ENCODE peak calls at places on chromosomes 13 and 19, in nine cellular contexts. One of them, this sample, is unnamed.

GRCh38 chr13:73096173-73097117 is 37.6 kb downstream of the KLF5 start:
- DNase-seq in IMR-90: peak
- DNase-seq in tibial nerve: no peak
- DNase-seq in endothelial cell of umbilical vein: no peak
- DNase-seq in transverse colon: no peak
- DNase-seq in esophagus squamous epithelium: no peak
- DNase-seq in uterus: no peak
- DNase-seq in breast epithelium: no peak
- DNase-seq in stomach: no peak
- DNase-seq in this sample: peak

GRCh38 chr19:47608908-47609879 is at the start of gene BICRA:
- DNase-seq in IMR-90: peak
- DNase-seq in tibial nerve: peak
- DNase-seq in endothelial cell of umbilical vein: peak
- DNase-seq in transverse colon: peak
- DNase-seq in esophagus squamous epithelium: peak
- DNase-seq in uterus: peak
- DNase-seq in breast epithelium: peak
- DNase-seq in stomach: peak
- DNase-seq in this sample: peak

GRCh38 chr19:48152552-48152951 is 17.6 kb downstream of the LIG1 start:
- DNase-seq in IMR-90: peak
- DNase-seq in tibial nerve: peak
- DNase-seq in endothelial cell of umbilical vein: peak
- DNase-seq in transverse colon: peak
- DNase-seq in esophagus squamous epithelium: no peak
- DNase-seq in uterus: peak
- DNase-seq in breast epithelium: peak
- DNase-seq in stomach: peak
- DNase-seq in this sample: peak

GRCh38 chr13:42525035-42525504 is 48.9 kb upstream of the TNFSF11 start:
- DNase-seq in IMR-90: no peak
- DNase-seq in tibial nerve: no peak
- DNase-seq in endothelial cell of umbilical vein: peak
- DNase-seq in transverse colon: no peak
- DNase-seq in esophagus squamous epithelium: no peak
- DNase-seq in uterus: no peak
- DNase-seq in breast epithelium: no peak
- DNase-seq in stomach: no peak
- DNase-seq in this sample: no peak

GRCh38 chr13:44930907-44931676 is 58.2 kb downstream of the NUFIP1 start:
- DNase-seq in IMR-90: no peak
- DNase-seq in tibial nerve: no peak
- DNase-seq in endothelial cell of umbilical vein: no peak
- DNase-seq in transverse colon: no peak
- DNase-seq in esophagus squamous epithelium: no peak
- DNase-seq in uterus: no peak
- DNase-seq in breast epithelium: no peak
- DNase-seq in stomach: no peak
- DNase-seq in this sample: no peak

GRCh38 chr13:50485979-50486935 is 357.2 kb downstream of the DLEU7 start:
- DNase-seq in IMR-90: peak
- DNase-seq in tibial nerve: no peak
- DNase-seq in endothelial cell of umbilical vein: no peak
- DNase-seq in transverse colon: no peak
- DNase-seq in esophagus squamous epithelium: no peak
- DNase-seq in uterus: no peak
- DNase-seq in breast epithelium: no peak
- DNase-seq in stomach: no peak
- DNase-seq in this sample: no peak

GRCh38 chr13:73450583-73450982 is 391.8 kb downstream of the KLF5 start:
- DNase-seq in IMR-90: peak
- DNase-seq in tibial nerve: peak
- DNase-seq in endothelial cell of umbilical vein: no peak
- DNase-seq in transverse colon: no peak
- DNase-seq in esophagus squamous epithelium: no peak
- DNase-seq in uterus: no peak
- DNase-seq in breast epithelium: no peak
- DNase-seq in stomach: no peak
- DNase-seq in this sample: no peak

GRCh38 chr19:47183579-47183978 is 47.4 kb downstream of the BBC3 start:
- DNase-seq in IMR-90: no peak
- DNase-seq in tibial nerve: no peak
- DNase-seq in endothelial cell of umbilical vein: no peak
- DNase-seq in transverse colon: no peak
- DNase-seq in esophagus squamous epithelium: no peak
- DNase-seq in uterus: no peak
- DNase-seq in breast epithelium: no peak
- DNase-seq in stomach: no peak
- DNase-seq in this sample: no peak

GRCh38 chr13:45662122-45662521 is 40.0 kb upstream of the CBY2 start:
- DNase-seq in IMR-90: no peak
- DNase-seq in tibial nerve: no peak
- DNase-seq in endothelial cell of umbilical vein: no peak
- DNase-seq in transverse colon: no peak
- DNase-seq in esophagus squamous epithelium: no peak
- DNase-seq in uterus: no peak
- DNase-seq in breast epithelium: no peak
- DNase-seq in stomach: no peak
- DNase-seq in this sample: no peak

GRCh38 chr19:4909897-4910593 is 744 bp downstream of the UHRF1 start:
- DNase-seq in IMR-90: peak
- DNase-seq in tibial nerve: peak
- DNase-seq in endothelial cell of umbilical vein: peak
- DNase-seq in transverse colon: peak
- DNase-seq in esophagus squamous epithelium: peak
- DNase-seq in uterus: peak
- DNase-seq in breast epithelium: peak
- DNase-seq in stomach: peak
- DNase-seq in this sample: peak

GRCh38 chr19:33096005-33096404 is 15.0 kb downstream of the GPATCH1 start:
- DNase-seq in IMR-90: no peak
- DNase-seq in tibial nerve: no peak
- DNase-seq in endothelial cell of umbilical vein: no peak
- DNase-seq in transverse colon: no peak
- DNase-seq in esophagus squamous epithelium: no peak
- DNase-seq in uterus: no peak
- DNase-seq in breast epithelium: no peak
- DNase-seq in stomach: no peak
- DNase-seq in this sample: no peak

GRCh38 chr19:844300-844971 is 3.6 kb downstream of the PRTN3 start:
- DNase-seq in IMR-90: no peak
- DNase-seq in tibial nerve: no peak
- DNase-seq in endothelial cell of umbilical vein: no peak
- DNase-seq in transverse colon: no peak
- DNase-seq in esophagus squamous epithelium: no peak
- DNase-seq in uterus: no peak
- DNase-seq in breast epithelium: no peak
- DNase-seq in stomach: no peak
- DNase-seq in this sample: no peak

GRCh38 chr19:40284501-40285352 is at the start of gene AKT2:
- DNase-seq in IMR-90: peak
- DNase-seq in tibial nerve: peak
- DNase-seq in endothelial cell of umbilical vein: no peak
- DNase-seq in transverse colon: no peak
- DNase-seq in esophagus squamous epithelium: no peak
- DNase-seq in uterus: peak
- DNase-seq in breast epithelium: no peak
- DNase-seq in stomach: no peak
- DNase-seq in this sample: no peak

GRCh38 chr19:32866564-32867265 is 2.9 kb downstream of the SLC7A9 start:
- DNase-seq in IMR-90: no peak
- DNase-seq in tibial nerve: no peak
- DNase-seq in endothelial cell of umbilical vein: no peak
- DNase-seq in transverse colon: no peak
- DNase-seq in esophagus squamous epithelium: no peak
- DNase-seq in uterus: no peak
- DNase-seq in breast epithelium: no peak
- DNase-seq in stomach: no peak
- DNase-seq in this sample: no peak

GRCh38 chr19:3434630-3435553 is 45.4 kb downstream of the SMIM24 start:
- DNase-seq in IMR-90: peak
- DNase-seq in tibial nerve: peak
- DNase-seq in endothelial cell of umbilical vein: peak
- DNase-seq in transverse colon: peak
- DNase-seq in esophagus squamous epithelium: peak
- DNase-seq in uterus: peak
- DNase-seq in breast epithelium: peak
- DNase-seq in stomach: peak
- DNase-seq in this sample: peak
- TF ChIP-seq POLR2A in IMR-90: no peak
- TF ChIP-seq POLR2A in tibial nerve: no peak
- TF ChIP-seq POLR2A in endothelial cell of umbilical vein: peak
- TF ChIP-seq POLR2A in transverse colon: peak
- TF ChIP-seq POLR2A in esophagus squamous epithelium: no peak
- TF ChIP-seq POLR2A in uterus: no peak
- TF ChIP-seq POLR2A in breast epithelium: no peak
- TF ChIP-seq POLR2A in stomach: no peak
- TF ChIP-seq POLR2A in this sample: no peak

DNA sequence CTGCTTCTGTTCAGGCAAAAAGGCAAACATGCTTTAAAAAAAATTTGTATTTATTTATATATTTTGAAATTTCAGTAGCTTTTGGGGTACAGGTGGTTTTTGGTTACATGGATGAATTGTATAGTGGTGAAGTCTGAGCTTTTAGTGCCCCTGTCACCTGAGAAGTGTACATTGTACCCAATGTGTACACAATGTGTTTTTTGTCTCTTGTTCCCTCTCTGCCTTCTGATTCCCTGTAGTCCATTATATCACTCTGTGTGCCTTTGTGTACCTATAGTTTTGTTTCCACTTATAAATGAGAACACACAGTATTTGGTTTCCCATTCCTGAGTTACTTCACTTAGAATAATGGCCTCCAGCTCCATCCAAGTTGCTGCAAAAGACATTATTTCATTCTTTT is 77.4 kb downstream of the PDS5B start:
- DNase-seq in IMR-90: no peak
- DNase-seq in tibial nerve: no peak
- DNase-seq in endothelial cell of umbilical vein: no peak
- DNase-seq in transverse colon: no peak
- DNase-seq in esophagus squamous epithelium: no peak
- DNase-seq in uterus: no peak
- DNase-seq in breast epithelium: no peak
- DNase-seq in stomach: no peak
- DNase-seq in this sample: no peak
- TF ChIP-seq POLR2A in IMR-90: no peak
- TF ChIP-seq POLR2A in tibial nerve: no peak
- TF ChIP-seq POLR2A in endothelial cell of umbilical vein: no peak
- TF ChIP-seq POLR2A in transverse colon: no peak
- TF ChIP-seq POLR2A in esophagus squamous epithelium: no peak
- TF ChIP-seq POLR2A in uterus: no peak
- TF ChIP-seq POLR2A in breast epithelium: no peak
- TF ChIP-seq POLR2A in stomach: no peak
- TF ChIP-seq POLR2A in this sample: no peak

DNA sequence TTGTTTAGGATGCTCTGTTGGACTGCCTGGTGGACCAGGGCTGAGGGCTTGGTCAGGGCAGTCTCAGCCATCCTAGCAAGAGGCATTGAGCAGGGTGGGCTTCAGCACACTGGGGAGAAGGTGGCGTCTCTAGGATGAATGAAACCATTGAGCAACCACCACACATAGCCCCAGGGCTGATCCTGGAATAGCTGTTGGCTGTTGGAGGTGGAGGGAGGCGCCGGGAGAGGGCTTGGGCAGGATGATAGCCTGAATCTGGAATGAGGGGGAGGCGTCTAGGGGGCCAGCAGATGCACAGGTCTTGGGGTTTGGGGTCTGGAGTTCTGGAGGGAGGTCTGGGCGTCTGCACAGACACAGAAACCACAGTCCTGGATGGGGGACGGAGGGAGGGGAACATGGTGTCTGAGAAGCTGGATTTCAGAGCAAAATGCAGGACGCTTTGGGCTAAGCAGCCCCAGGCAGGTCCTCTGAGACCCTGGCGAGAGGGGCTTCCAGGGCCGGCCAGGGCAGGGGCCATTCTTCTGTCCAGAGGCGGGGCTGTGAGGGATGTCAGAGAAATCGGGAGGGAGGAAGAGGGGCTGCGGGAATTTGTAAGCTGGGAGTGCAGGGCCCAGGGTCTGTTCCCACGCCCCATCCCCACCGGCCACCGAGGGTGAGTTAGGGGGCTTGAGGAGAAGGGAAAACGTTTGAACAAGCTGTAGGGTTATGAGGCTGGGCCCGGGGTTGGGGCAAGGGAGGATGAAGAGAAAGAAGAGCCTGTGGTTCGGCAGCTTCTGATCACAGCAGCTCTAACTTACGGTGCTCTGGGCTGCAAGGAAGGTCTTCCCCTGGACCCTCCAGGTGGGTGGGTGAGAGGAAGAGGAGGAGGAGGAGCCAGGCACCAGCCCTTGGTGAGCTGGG is 5.2 kb downstream of the TRAPPC5 start:
- DNase-seq in IMR-90: no peak
- DNase-seq in tibial nerve: no peak
- DNase-seq in endothelial cell of umbilical vein: no peak
- DNase-seq in transverse colon: no peak
- DNase-seq in esophagus squamous epithelium: no peak
- DNase-seq in uterus: no peak
- DNase-seq in breast epithelium: no peak
- DNase-seq in stomach: no peak
- DNase-seq in this sample: no peak
- TF ChIP-seq POLR2A in IMR-90: no peak
- TF ChIP-seq POLR2A in tibial nerve: no peak
- TF ChIP-seq POLR2A in endothelial cell of umbilical vein: peak
- TF ChIP-seq POLR2A in transverse colon: no peak
- TF ChIP-seq POLR2A in esophagus squamous epithelium: no peak
- TF ChIP-seq POLR2A in uterus: no peak
- TF ChIP-seq POLR2A in breast epithelium: no peak
- TF ChIP-seq POLR2A in stomach: no peak
- TF ChIP-seq POLR2A in this sample: no peak

GRCh38 chr19:51959791-51960190 is 26.8 kb downstream of the ZNF350 start:
- DNase-seq in IMR-90: peak
- DNase-seq in tibial nerve: no peak
- DNase-seq in endothelial cell of umbilical vein: no peak
- DNase-seq in transverse colon: no peak
- DNase-seq in esophagus squamous epithelium: no peak
- DNase-seq in uterus: no peak
- DNase-seq in breast epithelium: no peak
- DNase-seq in stomach: no peak
- DNase-seq in this sample: no peak

GRCh38 chr19:51970718-51971117 is 15.9 kb downstream of the ZNF350 start:
- DNase-seq in IMR-90: no peak
- DNase-seq in tibial nerve: no peak
- DNase-seq in endothelial cell of umbilical vein: no peak
- DNase-seq in transverse colon: no peak
- DNase-seq in esophagus squamous epithelium: no peak
- DNase-seq in uterus: no peak
- DNase-seq in breast epithelium: no peak
- DNase-seq in stomach: no peak
- DNase-seq in this sample: no peak

DNA sequence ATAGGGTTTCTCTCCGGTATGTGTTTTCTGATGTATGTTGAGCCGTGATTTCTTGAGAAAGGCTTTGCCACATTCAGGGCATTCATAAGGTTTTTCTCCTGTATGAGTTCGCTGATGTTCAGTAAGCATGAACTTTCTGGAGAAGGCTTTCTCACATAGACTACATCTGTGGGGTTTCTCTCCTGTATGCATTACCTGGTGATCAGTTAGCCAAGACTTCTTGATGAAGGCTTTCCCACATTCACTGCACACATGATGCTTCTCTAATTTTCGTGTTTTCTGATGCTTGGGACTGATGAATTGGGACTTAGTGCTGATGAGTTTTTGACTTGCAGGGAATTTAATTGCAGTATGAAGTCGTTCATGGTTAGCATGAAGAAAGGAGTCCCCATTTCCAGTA is 21.1 kb downstream of the ZNF350 start:
- DNase-seq in IMR-90: no peak
- DNase-seq in tibial nerve: no peak
- DNase-seq in endothelial cell of umbilical vein: no peak
- DNase-seq in transverse colon: no peak
- DNase-seq in esophagus squamous epithelium: no peak
- DNase-seq in uterus: no peak
- DNase-seq in breast epithelium: no peak
- DNase-seq in stomach: no peak
- DNase-seq in this sample: no peak
- TF ChIP-seq POLR2A in IMR-90: no peak
- TF ChIP-seq POLR2A in tibial nerve: no peak
- TF ChIP-seq POLR2A in endothelial cell of umbilical vein: no peak
- TF ChIP-seq POLR2A in transverse colon: no peak
- TF ChIP-seq POLR2A in esophagus squamous epithelium: no peak
- TF ChIP-seq POLR2A in uterus: no peak
- TF ChIP-seq POLR2A in breast epithelium: no peak
- TF ChIP-seq POLR2A in stomach: no peak
- TF ChIP-seq POLR2A in this sample: no peak

This sample was measured in lower leg skin.